ENCODE peak calls at places on chromosomes 2 and 18, in six cellular contexts. One of them, this sample, is unnamed.

GRCh38 chr2:20150110-20150706 is 74.7 kb downstream of the SDC1 start:
- DNase-seq in A673: no peak
- DNase-seq in Calu3: no peak
- DNase-seq in HFF-Myc: no peak
- DNase-seq in esophagus muscularis mucosa: no peak
- DNase-seq in kidney: no peak
- DNase-seq in this sample: no peak

GRCh38 chr2:129319422-129319717 is 660.1 kb upstream of the RAB6C start:
- DNase-seq in kidney: no peak
- DNase-seq in A673: no peak
- DNase-seq in esophagus muscularis mucosa: no peak
- DNase-seq in HFF-Myc: no peak
- DNase-seq in Calu3: no peak
- DNase-seq in this sample: no peak

GRCh38 chr18:67300498-67300897 is 216.0 kb downstream of the DSEL start:
- DNase-seq in Calu3: no peak
- DNase-seq in A673: no peak
- DNase-seq in HFF-Myc: no peak
- DNase-seq in kidney: no peak
- DNase-seq in esophagus muscularis mucosa: no peak
- DNase-seq in this sample: no peak

GRCh38 chr2:164430166-164430783 is 191.0 kb downstream of the GRB14 start:
- DNase-seq in A673: peak
- DNase-seq in kidney: no peak
- DNase-seq in HFF-Myc: peak
- DNase-seq in Calu3: peak
- DNase-seq in esophagus muscularis mucosa: no peak
- DNase-seq in this sample: peak

GRCh38 chr2:232351686-232352510 is 26.7 kb upstream of the ALPP start:
- DNase-seq in Calu3: no peak
- DNase-seq in A673: no peak
- DNase-seq in HFF-Myc: no peak
- DNase-seq in esophagus muscularis mucosa: no peak
- DNase-seq in kidney: no peak
- DNase-seq in this sample: no peak

GRCh38 chr18:59041819-59042476 is 97.7 kb upstream of the SEC11C start:
- DNase-seq in A673: peak
- DNase-seq in esophagus muscularis mucosa: no peak
- DNase-seq in kidney: no peak
- DNase-seq in Calu3: no peak
- DNase-seq in HFF-Myc: no peak
- DNase-seq in this sample: no peak

GRCh38 chr2:43228341-43228751 is 1.9 kb upstream of the ZFP36L2 start:
- DNase-seq in A673: no peak
- DNase-seq in kidney: no peak
- DNase-seq in esophagus muscularis mucosa: no peak
- DNase-seq in HFF-Myc: no peak
- DNase-seq in Calu3: no peak
- DNase-seq in this sample: peak

GRCh38 chr2:125516496-125517109 is 1139.4 kb upstream of the GYPC start:
- DNase-seq in Calu3: no peak
- DNase-seq in A673: peak
- DNase-seq in kidney: no peak
- DNase-seq in HFF-Myc: no peak
- DNase-seq in esophagus muscularis mucosa: no peak
- DNase-seq in this sample: peak

GRCh38 chr2:144944506-144945230 is 424.7 kb upstream of the ZEB2 start:
- DNase-seq in A673: no peak
- DNase-seq in HFF-Myc: no peak
- DNase-seq in kidney: no peak
- DNase-seq in esophagus muscularis mucosa: no peak
- DNase-seq in Calu3: no peak
- DNase-seq in this sample: peak

GRCh38 chr2:19474128-19474527 is 115.7 kb upstream of the OSR1 start:
- DNase-seq in A673: no peak
- DNase-seq in kidney: no peak
- DNase-seq in Calu3: no peak
- DNase-seq in esophagus muscularis mucosa: no peak
- DNase-seq in HFF-Myc: peak
- DNase-seq in this sample: peak

GRCh38 chr2:177489719-177490301 is 97.2 kb downstream of the AGPS start:
- DNase-seq in kidney: no peak
- DNase-seq in Calu3: no peak
- DNase-seq in esophagus muscularis mucosa: no peak
- DNase-seq in A673: peak
- DNase-seq in HFF-Myc: peak
- DNase-seq in this sample: peak

GRCh38 chr18:48159816-48160215 is 229.4 kb upstream of the SMAD2 start:
- DNase-seq in HFF-Myc: no peak
- DNase-seq in A673: no peak
- DNase-seq in Calu3: no peak
- DNase-seq in esophagus muscularis mucosa: no peak
- DNase-seq in kidney: no peak
- DNase-seq in this sample: peak

GRCh38 chr2:149617476-149617875 is 29.9 kb upstream of the MMADHC start:
- DNase-seq in HFF-Myc: no peak
- DNase-seq in Calu3: no peak
- DNase-seq in esophagus muscularis mucosa: no peak
- DNase-seq in kidney: no peak
- DNase-seq in A673: no peak
- DNase-seq in this sample: no peak

GRCh38 chr2:189506514-189506976 is 65.3 kb downstream of the WDR75 start:
- DNase-seq in esophagus muscularis mucosa: no peak
- DNase-seq in Calu3: peak
- DNase-seq in kidney: no peak
- DNase-seq in A673: no peak
- DNase-seq in HFF-Myc: no peak
- DNase-seq in this sample: no peak

GRCh38 chr18:5440297-5440696 is 103.5 kb downstream of the EPB41L3 start:
- DNase-seq in Calu3: no peak
- DNase-seq in A673: peak
- DNase-seq in kidney: no peak
- DNase-seq in esophagus muscularis mucosa: no peak
- DNase-seq in HFF-Myc: no peak
- DNase-seq in this sample: no peak

GRCh38 chr18:56702946-56703345 is 51.8 kb downstream of the WDR7 start:
- DNase-seq in kidney: no peak
- DNase-seq in Calu3: peak
- DNase-seq in A673: peak
- DNase-seq in esophagus muscularis mucosa: no peak
- DNase-seq in HFF-Myc: peak
- DNase-seq in this sample: peak

GRCh38 chr2:69375494-69376353 is 11.3 kb downstream of the GFPT1 start:
- DNase-seq in esophagus muscularis mucosa: no peak
- DNase-seq in kidney: no peak
- DNase-seq in A673: peak
- DNase-seq in Calu3: no peak
- DNase-seq in HFF-Myc: peak
- DNase-seq in this sample: peak

GRCh38 chr2:145755019-145755837 is 1235.3 kb upstream of the ZEB2 start:
- DNase-seq in A673: no peak
- DNase-seq in Calu3: no peak
- DNase-seq in kidney: no peak
- DNase-seq in esophagus muscularis mucosa: no peak
- DNase-seq in HFF-Myc: no peak
- DNase-seq in this sample: no peak

GRCh38 chr18:43571078-43571689 is 293.9 kb upstream of the SYT4 start:
- DNase-seq in Calu3: peak
- DNase-seq in A673: peak
- DNase-seq in kidney: no peak
- DNase-seq in esophagus muscularis mucosa: no peak
- DNase-seq in HFF-Myc: peak
- DNase-seq in this sample: peak

GRCh38 chr2:158753561-158754302 is 41.4 kb upstream of the DAPL1 start:
- DNase-seq in Calu3: peak
- DNase-seq in kidney: no peak
- DNase-seq in HFF-Myc: peak
- DNase-seq in A673: peak
- DNase-seq in esophagus muscularis mucosa: no peak
- DNase-seq in this sample: peak

DNA sequence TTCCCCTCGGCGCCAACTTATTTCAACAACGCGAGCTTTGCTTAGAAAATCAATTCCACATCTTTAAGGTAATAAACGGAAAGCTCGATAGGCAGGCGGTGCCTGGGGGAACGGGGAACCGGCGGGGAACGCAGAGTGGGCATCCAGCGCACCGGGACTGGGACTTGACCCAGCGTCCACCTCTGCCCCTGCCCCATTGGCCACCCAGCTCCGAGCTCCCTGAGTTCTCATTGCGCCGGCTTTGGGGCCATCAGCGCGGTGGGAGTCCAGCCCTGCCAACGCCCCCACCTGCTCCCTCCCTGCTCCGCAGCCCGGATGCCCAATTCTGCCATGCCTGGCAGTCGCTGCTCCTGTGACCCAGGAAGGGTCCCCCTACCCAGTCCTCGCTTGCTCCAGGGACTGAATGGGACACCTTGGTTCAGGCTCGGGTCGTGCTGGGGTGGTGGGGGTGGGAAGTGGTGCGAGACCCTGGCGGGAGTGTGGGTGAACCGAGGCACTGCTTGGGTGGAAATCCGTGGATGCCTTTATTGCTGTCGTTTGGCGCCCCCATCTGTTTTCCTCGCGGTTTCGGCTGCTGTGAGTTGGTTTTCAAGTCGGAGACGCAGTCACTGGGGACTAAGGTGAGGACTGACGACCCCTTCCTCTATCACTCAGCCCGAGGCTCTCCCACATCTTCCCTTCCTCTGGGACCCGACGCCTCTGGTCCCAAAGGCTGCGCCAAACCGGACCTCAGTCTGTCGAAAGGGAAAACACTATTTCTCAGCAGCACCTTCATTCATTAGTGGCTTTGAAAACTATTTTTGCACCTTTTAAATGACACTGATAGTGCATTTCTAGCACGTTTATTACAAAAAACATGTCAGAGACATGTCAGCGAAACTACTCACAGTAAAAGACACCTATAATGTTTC is 2.4 kb upstream of the EVX2 start:
- DNase-seq in HFF-Myc: no peak
- DNase-seq in kidney: no peak
- DNase-seq in A673: peak
- DNase-seq in esophagus muscularis mucosa: no peak
- DNase-seq in Calu3: peak
- DNase-seq in this sample: peak
- TF ChIP-seq CTCF in HFF-Myc: peak
- TF ChIP-seq CTCF in kidney: peak
- TF ChIP-seq CTCF in A673: peak
- TF ChIP-seq CTCF in esophagus muscularis mucosa: peak
- TF ChIP-seq CTCF in Calu3: peak
- TF ChIP-seq CTCF in this sample: peak

DNA sequence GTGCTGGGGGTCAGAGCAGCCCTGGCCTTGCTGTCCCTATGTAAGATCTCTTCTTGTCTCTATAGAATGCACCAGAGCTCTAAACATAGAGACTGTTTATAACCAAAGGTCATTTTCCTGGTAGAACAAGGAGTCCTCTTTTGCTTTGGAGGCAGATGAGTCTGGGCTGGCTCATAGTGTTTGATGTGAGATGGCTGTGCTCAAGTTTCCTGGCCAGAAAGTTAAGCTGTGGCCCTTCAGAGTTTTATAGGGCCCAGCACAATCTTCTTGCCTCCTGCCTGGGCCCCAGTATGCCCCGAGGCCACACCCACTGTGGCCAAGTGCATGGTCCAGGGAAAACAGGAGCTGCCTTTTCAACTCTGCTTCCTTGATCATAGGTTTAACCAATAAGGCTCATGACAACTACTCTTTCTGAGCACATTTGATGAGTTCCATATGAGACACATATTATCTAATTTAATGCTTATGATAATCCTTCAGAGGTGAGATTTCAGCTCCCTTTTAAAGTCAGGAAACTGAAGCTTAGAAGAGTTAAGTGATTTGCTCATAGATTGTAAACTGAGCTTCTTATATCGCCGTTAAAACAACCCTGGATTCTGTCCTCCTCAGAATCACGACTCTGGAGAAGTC is 66.3 kb downstream of the MYCN start:
- DNase-seq in HFF-Myc: no peak
- DNase-seq in Calu3: no peak
- DNase-seq in A673: no peak
- DNase-seq in esophagus muscularis mucosa: no peak
- DNase-seq in kidney: no peak
- DNase-seq in this sample: no peak
- TF ChIP-seq CTCF in HFF-Myc: no peak
- TF ChIP-seq CTCF in Calu3: no peak
- TF ChIP-seq CTCF in A673: no peak
- TF ChIP-seq CTCF in esophagus muscularis mucosa: no peak
- TF ChIP-seq CTCF in kidney: no peak
- TF ChIP-seq CTCF in this sample: no peak

DNA sequence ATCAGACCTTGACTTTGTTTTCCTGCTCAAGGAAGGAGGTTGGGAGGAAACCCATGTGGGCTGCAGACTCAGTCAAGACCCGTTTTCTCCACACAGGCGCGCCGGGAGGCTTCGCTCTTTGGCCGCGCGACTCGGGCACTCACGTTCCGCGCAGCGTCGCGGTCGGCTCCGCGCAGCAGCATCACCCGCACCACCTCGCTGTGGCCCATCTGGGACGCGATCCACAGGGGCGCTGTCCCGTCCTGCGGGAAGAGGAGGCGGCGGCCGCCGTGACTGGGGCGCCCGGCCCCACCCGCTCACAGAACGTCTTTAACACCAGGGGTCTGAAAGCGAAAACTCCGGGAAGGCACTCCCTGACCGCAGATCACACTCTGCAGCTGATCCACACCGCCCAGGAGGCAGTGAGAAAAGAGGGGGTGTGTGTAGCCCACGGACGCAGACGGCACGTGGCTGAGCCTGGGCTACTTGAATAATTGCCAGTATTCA is 33.1 kb upstream of the NPC1 start:
- DNase-seq in Calu3: no peak
- DNase-seq in HFF-Myc: no peak
- DNase-seq in esophagus muscularis mucosa: no peak
- DNase-seq in A673: no peak
- DNase-seq in kidney: no peak
- DNase-seq in this sample: no peak
- TF ChIP-seq CTCF in Calu3: no peak
- TF ChIP-seq CTCF in HFF-Myc: no peak
- TF ChIP-seq CTCF in esophagus muscularis mucosa: no peak
- TF ChIP-seq CTCF in A673: no peak
- TF ChIP-seq CTCF in kidney: no peak
- TF ChIP-seq CTCF in this sample: no peak

GRCh38 chr2:47509250-47509649 is 106.3 kb downstream of the MSH2 start:
- DNase-seq in A673: no peak
- DNase-seq in kidney: no peak
- DNase-seq in HFF-Myc: no peak
- DNase-seq in Calu3: no peak
- DNase-seq in esophagus muscularis mucosa: no peak
- DNase-seq in this sample: no peak
- TF ChIP-seq CTCF in A673: no peak
- TF ChIP-seq CTCF in kidney: no peak
- TF ChIP-seq CTCF in HFF-Myc: no peak
- TF ChIP-seq CTCF in Calu3: no peak
- TF ChIP-seq CTCF in esophagus muscularis mucosa: no peak
- TF ChIP-seq CTCF in this sample: no peak